ENCODE peak calls at places on chromosomes 16 and 17, in eight cellular contexts. One of them, this sample, is unnamed.

GRCh38 chr17:65057520-65058075 is 1.1 kb upstream of the GNA13 start:
- DNase-seq in HFFc6: no peak
- DNase-seq in H7: no peak
- DNase-seq in GM04504: no peak
- DNase-seq in SHP77: no peak
- DNase-seq in body of pancreas: peak; percentile 52
- DNase-seq in GM23338: no peak
- DNase-seq in stimulated activated CD8-positive, alpha-beta memory T cell treated with anti-CD3 and anti-CD28 coated beads, Interleukin-15, amount 100 ng/mL, for 1 hour: no peak
- DNase-seq in this sample: no peak

GRCh38 chr17:16407911-16408588 is 7.3 kb upstream of the TRPV2 start:
- DNase-seq in HFFc6: no peak
- DNase-seq in H7: peak; percentile 89
- DNase-seq in GM04504: no peak
- DNase-seq in SHP77: peak; percentile 99
- DNase-seq in body of pancreas: peak; percentile 43
- DNase-seq in GM23338: peak; percentile 76
- DNase-seq in stimulated activated CD8-positive, alpha-beta memory T cell treated with anti-CD3 and anti-CD28 coated beads, Interleukin-15, amount 100 ng/mL, for 1 hour: no peak
- DNase-seq in this sample: no peak

GRCh38 chr17:29579866-29580771 is 9.3 kb downstream of the GIT1 start:
- DNase-seq in HFFc6: peak; percentile 76
- DNase-seq in H7: peak; percentile 96
- DNase-seq in GM04504: peak; percentile 51
- DNase-seq in SHP77: peak; percentile 80
- DNase-seq in body of pancreas: peak; percentile 90
- DNase-seq in GM23338: peak; percentile 91
- DNase-seq in stimulated activated CD8-positive, alpha-beta memory T cell treated with anti-CD3 and anti-CD28 coated beads, Interleukin-15, amount 100 ng/mL, for 1 hour: peak; percentile 85
- DNase-seq in this sample: no peak

GRCh38 chr17:29566473-29567361 is at the start of gene ABHD15:
- DNase-seq in HFFc6: peak; percentile 25
- DNase-seq in H7: peak; percentile 92
- DNase-seq in GM04504: peak; percentile 47
- DNase-seq in SHP77: peak; percentile 34
- DNase-seq in body of pancreas: peak; percentile 73
- DNase-seq in GM23338: peak; percentile 67
- DNase-seq in stimulated activated CD8-positive, alpha-beta memory T cell treated with anti-CD3 and anti-CD28 coated beads, Interleukin-15, amount 100 ng/mL, for 1 hour: no peak
- DNase-seq in this sample: no peak

GRCh38 chr17:43615952-43616351 is 45.8 kb downstream of the MEOX1 start:
- DNase-seq in HFFc6: no peak
- DNase-seq in H7: no peak
- DNase-seq in GM04504: no peak
- DNase-seq in SHP77: no peak
- DNase-seq in body of pancreas: no peak
- DNase-seq in GM23338: no peak
- DNase-seq in stimulated activated CD8-positive, alpha-beta memory T cell treated with anti-CD3 and anti-CD28 coated beads, Interleukin-15, amount 100 ng/mL, for 1 hour: no peak
- DNase-seq in this sample: no peak

GRCh38 chr16:57185446-57185944 is 344 bp downstream of the PSME3IP1 start:
- DNase-seq in HFFc6: peak; percentile 64
- DNase-seq in H7: peak; percentile 74
- DNase-seq in GM04504: no peak
- DNase-seq in SHP77: peak; percentile 69
- DNase-seq in body of pancreas: peak; percentile 62
- DNase-seq in GM23338: peak; percentile 57
- DNase-seq in stimulated activated CD8-positive, alpha-beta memory T cell treated with anti-CD3 and anti-CD28 coated beads, Interleukin-15, amount 100 ng/mL, for 1 hour: peak; percentile 11
- DNase-seq in this sample: no peak

GRCh38 chr17:6303664-6304063 is 131.3 kb downstream of the AIPL1 start:
- DNase-seq in HFFc6: no peak
- DNase-seq in H7: peak; percentile 67
- DNase-seq in GM04504: peak; percentile 1
- DNase-seq in SHP77: no peak
- DNase-seq in body of pancreas: no peak
- DNase-seq in GM23338: peak; percentile 77
- DNase-seq in stimulated activated CD8-positive, alpha-beta memory T cell treated with anti-CD3 and anti-CD28 coated beads, Interleukin-15, amount 100 ng/mL, for 1 hour: no peak
- DNase-seq in this sample: no peak

GRCh38 chr17:42774066-42774750 is 959 bp downstream of the VPS25 start:
- DNase-seq in HFFc6: peak; percentile 50
- DNase-seq in H7: no peak
- DNase-seq in GM04504: no peak
- DNase-seq in SHP77: no peak
- DNase-seq in body of pancreas: no peak
- DNase-seq in GM23338: no peak
- DNase-seq in stimulated activated CD8-positive, alpha-beta memory T cell treated with anti-CD3 and anti-CD28 coated beads, Interleukin-15, amount 100 ng/mL, for 1 hour: no peak
- DNase-seq in this sample: no peak

GRCh38 chr17:19756551-19756950 is 8.5 kb upstream of the ALDH3A1 start:
- DNase-seq in HFFc6: no peak
- DNase-seq in H7: peak; percentile 35
- DNase-seq in GM04504: no peak
- DNase-seq in SHP77: no peak
- DNase-seq in body of pancreas: no peak
- DNase-seq in GM23338: no peak
- DNase-seq in stimulated activated CD8-positive, alpha-beta memory T cell treated with anti-CD3 and anti-CD28 coated beads, Interleukin-15, amount 100 ng/mL, for 1 hour: no peak
- DNase-seq in this sample: no peak